ENCODE peak calls at places on chromosomes 13 and 19, in eight cellular contexts. C is body of pancreas, J is colonic mucosa, Y is SK-N-SH, K is mucosa of descending colon, V is cardiac muscle cell, Z is uterus, X is H1. B is an unnamed sample.

GRCh38 chr19:1780272-1780957 is 27.1 kb downstream of the ONECUT3 start:
- DNase-seq in C (no peak), J (no peak), Y (peak; percentile 55), K (no peak), V (no peak), Z (no peak), X (no peak), B (no peak)

GRCh38 chr13:80755925-80756324 is 415.0 kb upstream of the SPRY2 start:
- DNase-seq in C (no peak), J (no peak), Y (no peak), K (no peak), V (no peak), Z (no peak), X (no peak), B (no peak)

GRCh38 chr19:53865918-53866696 is 1.6 kb upstream of the MYADM start:
- DNase-seq in C (peak; percentile 56), J (peak; percentile 82), Y (peak; percentile 87), K (peak; percentile 87), V (peak; percentile 90), Z (peak; percentile 82), X (peak; percentile 83), B (peak; percentile 88)

GRCh38 chr13:113595131-113595530 is 10.6 kb downstream of the TFDP1 start:
- DNase-seq in C (no peak), J (no peak), Y (no peak), K (no peak), V (no peak), Z (no peak), X (peak; percentile 23), B (no peak)

GRCh38 chr19:55485439-55486011 is 537 bp downstream of the NAT14 start:
- DNase-seq in C (no peak), J (no peak), Y (no peak), K (peak; percentile 55), V (no peak), Z (peak; percentile 40), X (peak; percentile 56), B (no peak)

GRCh38 chr13:99314640-99315176 is 7.5 kb upstream of the GPR183 start:
- DNase-seq in C (no peak), J (no peak), Y (no peak), K (no peak), V (no peak), Z (no peak), X (no peak), B (no peak)

GRCh38 chr19:42540071-42540553 is 11.8 kb upstream of the CEACAM1 start:
- DNase-seq in C (no peak), J (no peak), Y (no peak), K (peak; percentile 25), V (no peak), Z (no peak), X (peak; percentile 61), B (no peak)

GRCh38 chr13:102817907-102818306 is 19.0 kb downstream of the BIVM start:
- DNase-seq in C (no peak), J (no peak), Y (no peak), K (no peak), V (no peak), Z (no peak), X (no peak), B (no peak)

GRCh38 chr13:103961129-103961528 is 894.9 kb upstream of the SLC10A2 start:
- DNase-seq in C (no peak), J (no peak), Y (no peak), K (no peak), V (no peak), Z (no peak), X (no peak), B (no peak)

GRCh38 chr13:50129923-50130685 is 114.9 kb downstream of the KCNRG start:
- DNase-seq in C (no peak), J (peak; percentile 29), Y (peak; percentile 77), K (peak; percentile 53), V (peak; percentile 35), Z (peak; percentile 66), X (peak; percentile 77), B (peak; percentile 37)

GRCh38 chr13:95335667-95336066 is 34.4 kb upstream of the ABCC4 start:
- DNase-seq in C (no peak), J (no peak), Y (no peak), K (no peak), V (no peak), Z (no peak), X (no peak), B (no peak)

GRCh38 chr19:13103961-13104847 is 1.5 kb upstream of the LYL1 start:
- DNase-seq in C (no peak), J (peak; percentile 62), Y (peak; percentile 81), K (peak; percentile 92), V (peak; percentile 28), Z (peak; percentile 51), X (peak; percentile 95), B (peak; percentile 79)

GRCh38 chr13:29908411-29908810 is 58.0 kb upstream of the UBL3 start:
- DNase-seq in C (no peak), J (no peak), Y (no peak), K (no peak), V (no peak), Z (peak; percentile 42), X (no peak), B (peak; percentile 48)

GRCh38 chr13:19632915-19633339 is 532 bp upstream of the MPHOSPH8 start:
- DNase-seq in C (no peak), J (no peak), Y (no peak), K (no peak), V (no peak), Z (no peak), X (no peak), B (no peak)

GRCh38 chr13:98300956-98301641 is 124.0 kb upstream of the RNF113B start:
- DNase-seq in C (peak; percentile 45), J (no peak), Y (no peak), K (no peak), V (no peak), Z (no peak), X (no peak), B (no peak)

GRCh38 chr19:6802336-6803035 is 30.0 kb downstream of the VAV1 start:
- DNase-seq in C (peak; percentile 16), J (peak; percentile 42), Y (no peak), K (peak; percentile 67), V (no peak), Z (no peak), X (no peak), B (peak; percentile 30)

DNA sequence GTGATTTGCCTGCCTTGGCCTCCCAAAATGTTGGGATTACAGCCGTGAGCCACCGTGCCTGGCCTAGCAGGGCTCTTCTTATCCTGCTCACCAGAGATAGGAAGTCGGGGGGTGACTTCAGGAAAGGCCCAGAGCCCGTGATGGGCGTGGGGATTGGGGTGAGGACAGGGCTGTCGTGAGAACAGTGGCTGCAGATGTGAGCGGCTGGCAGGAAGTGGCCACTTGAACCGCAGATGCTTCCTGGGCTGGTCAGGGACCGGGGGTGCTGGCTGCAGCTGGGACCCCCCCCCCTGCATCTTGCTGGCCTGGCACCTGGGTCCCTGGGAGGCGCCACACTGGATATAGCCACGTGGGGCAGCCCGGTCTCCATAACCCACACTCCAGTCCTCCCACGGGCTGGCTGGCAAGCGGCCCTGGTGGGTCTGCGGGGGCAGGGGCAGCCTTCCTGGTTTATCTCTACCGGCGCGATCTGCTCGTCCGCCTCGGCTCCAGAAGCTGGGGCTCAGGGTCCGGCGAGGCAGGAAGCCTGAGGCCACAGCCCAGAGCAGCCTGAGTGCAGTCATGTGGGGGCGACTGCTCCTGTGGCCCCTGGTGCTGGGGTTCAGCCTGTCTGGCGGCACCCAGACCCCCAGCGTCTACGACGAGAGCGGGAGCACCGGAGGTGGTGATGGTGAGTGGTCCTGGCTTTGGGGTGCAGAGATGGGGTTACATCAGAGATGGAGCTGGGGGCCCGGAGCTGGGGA is at the start of gene F2RL3:
- DNase-seq in C (peak; percentile 27), J (peak; percentile 56), Y (peak; percentile 71), K (peak; percentile 73), V (peak; percentile 55), Z (peak; percentile 70), X (no peak), B (peak; percentile 58)
- H3K4me3 ChIP-seq in C (no peak within 1 kb of the TSS), J (peak within 1 kb of the TSS; percentile 2), Y (no peak within 1 kb of the TSS), K (no peak within 1 kb of the TSS), V (no peak within 1 kb of the TSS), Z (peak within 1 kb of the TSS; percentile 7), X (no peak within 1 kb of the TSS), B (peak within 1 kb of the TSS; percentile 53)

GRCh38 chr19:43762814-43763213 is 8.1 kb upstream of the SMG9 start:
- DNase-seq in C (no peak), J (no peak), Y (no peak), K (no peak), V (no peak), Z (no peak), X (no peak), B (no peak)
- H3K4me1 ChIP-seq in C (no peaks in the 10 kb centered on the region), J (peaks cover 28% of the 10 kb centered on the region), Y (peaks cover 35% of the 10 kb centered on the region), K (peaks cover 30% of the 10 kb centered on the region), V (no peaks in the 10 kb centered on the region), Z (no peaks in the 10 kb centered on the region), X (no peaks in the 10 kb centered on the region), B (no peaks in the 10 kb centered on the region)

GRCh38 chr19:30167976-30168635 is 204.1 kb upstream of the ZNF536 start:
- DNase-seq in C (no peak), J (no peak), Y (no peak), K (no peak), V (no peak), Z (no peak), X (peak; percentile 28), B (no peak)
- TF ChIP-seq CTCF in C (no peak), J (no peak), Y (no peak), K (no peak), V (no peak), Z (no peak), X (no peak), B (no peak)

GRCh38 chr19:4375164-4375619 is 25.2 kb downstream of the SH3GL1 start:
- DNase-seq in C (peak; percentile 80), J (peak; percentile 80), Y (peak; percentile 64), K (peak; percentile 83), V (peak; percentile 44), Z (no peak), X (peak; percentile 81), B (no peak)

GRCh38 chr19:4372630-4373367 is 27.5 kb downstream of the SH3GL1 start:
- DNase-seq in C (no peak), J (no peak), Y (no peak), K (no peak), V (no peak), Z (no peak), X (peak; percentile 41), B (no peak)

GRCh38 chr19:4374451-4375163 is 25.7 kb downstream of the SH3GL1 start:
- DNase-seq in C (peak; percentile 84), J (peak; percentile 74), Y (no peak), K (peak; percentile 83), V (no peak), Z (peak; percentile 84), X (no peak), B (peak; percentile 78)

GRCh38 chr19:4371898-4372629 is 28.3 kb downstream of the SH3GL1 start:
- DNase-seq in C (no peak), J (no peak), Y (no peak), K (no peak), V (no peak), Z (no peak), X (peak; percentile 43), B (no peak)

DNA sequence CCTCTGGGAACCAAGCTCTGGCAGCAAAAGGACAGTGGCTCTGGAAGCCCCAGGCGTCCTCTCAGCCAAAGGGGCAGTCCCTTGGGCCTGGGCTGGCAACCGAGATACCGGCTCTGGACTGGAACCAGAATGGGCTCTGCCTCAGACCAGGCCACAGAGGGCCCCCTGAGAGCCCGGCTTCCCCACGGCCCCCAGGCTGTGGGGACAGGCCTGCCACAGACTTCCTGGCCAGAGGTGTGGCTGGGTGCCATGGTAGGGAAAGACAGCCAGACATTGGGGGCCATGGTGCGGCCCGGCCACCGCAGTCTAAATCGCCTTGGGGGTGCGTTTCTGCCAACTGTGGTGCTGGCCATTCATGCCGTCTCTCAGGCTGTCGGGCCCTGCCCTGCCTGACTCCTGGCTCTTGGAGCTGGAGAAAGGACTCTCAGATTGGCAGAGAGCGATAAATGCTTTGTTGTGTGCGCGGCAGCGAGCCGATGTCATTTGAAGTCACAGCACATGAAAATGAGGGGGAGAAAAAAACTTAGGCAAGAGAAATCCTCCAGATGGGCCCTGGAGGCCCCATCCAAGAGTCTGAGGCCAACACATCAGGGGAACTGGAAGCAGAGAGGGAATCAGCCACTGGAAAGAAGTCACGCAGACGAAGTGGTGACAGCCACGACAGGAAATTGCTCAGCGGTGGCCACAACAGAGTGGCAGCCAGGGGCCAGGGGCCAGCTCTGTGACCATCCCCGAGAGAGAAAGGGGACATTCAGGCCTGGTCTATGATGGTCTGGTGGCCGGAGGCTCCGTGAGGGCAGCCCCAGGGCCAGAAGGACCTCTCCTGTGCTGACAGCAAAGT is 26.5 kb downstream of the SH3GL1 start:
- DNase-seq in C (no peak), J (no peak), Y (no peak), K (peak; percentile 57), V (no peak), Z (peak; percentile 62), X (no peak), B (peak; percentile 55)
- H3K4me3 ChIP-seq in C (no peak overlapping the region), J (no peak overlapping the region), Y (no peak overlapping the region), K (no peak overlapping the region), V (no peak overlapping the region), Z (no peak overlapping the region), X (no peak overlapping the region), B (peak overlapping the region; percentile 37)

B was measured in left ventricle myocardium inferior.